ENCODE peak calls at places on chromosomes 7 and 10, in five cellular contexts. One of them, this sample, is unnamed.

GRCh38 chr10:121823993-121824463 is 103.8 kb downstream of the ATE1 start:
- DNase-seq in GM12878: no peak
- DNase-seq in SK-N-SH: peak
- DNase-seq in HEK293T: peak
- DNase-seq in HepG2: peak
- DNase-seq in this sample: peak

GRCh38 chr7:142897691-142898090 is 12.1 kb upstream of the TRPV6 start:
- DNase-seq in GM12878: no peak
- DNase-seq in HepG2: no peak
- DNase-seq in HEK293T: no peak
- DNase-seq in SK-N-SH: no peak
- DNase-seq in this sample: no peak

GRCh38 chr10:71998840-71999194 is 34.6 kb downstream of the CHST3 start:
- DNase-seq in SK-N-SH: peak
- DNase-seq in GM12878: no peak
- DNase-seq in HepG2: peak
- DNase-seq in HEK293T: no peak
- DNase-seq in this sample: no peak

GRCh38 chr10:33143160-33143728 is 185.2 kb upstream of the ITGB1 start:
- DNase-seq in HEK293T: no peak
- DNase-seq in GM12878: no peak
- DNase-seq in HepG2: peak
- DNase-seq in SK-N-SH: no peak
- DNase-seq in this sample: no peak

GRCh38 chr7:47422631-47423030 is 159.3 kb downstream of the TNS3 start:
- DNase-seq in SK-N-SH: no peak
- DNase-seq in HEK293T: no peak
- DNase-seq in GM12878: no peak
- DNase-seq in HepG2: no peak
- DNase-seq in this sample: no peak

GRCh38 chr10:58818889-58819288 is 306.2 kb downstream of the BICC1 start:
- DNase-seq in GM12878: no peak
- DNase-seq in HepG2: peak
- DNase-seq in HEK293T: no peak
- DNase-seq in SK-N-SH: no peak
- DNase-seq in this sample: no peak

GRCh38 chr7:32536585-32536984 is 41.3 kb downstream of the AVL9 start:
- DNase-seq in HepG2: no peak
- DNase-seq in HEK293T: no peak
- DNase-seq in GM12878: no peak
- DNase-seq in SK-N-SH: no peak
- DNase-seq in this sample: no peak

GRCh38 chr7:34062826-34063225 is 157.5 kb downstream of the BMPER start:
- DNase-seq in SK-N-SH: no peak
- DNase-seq in HEK293T: no peak
- DNase-seq in GM12878: no peak
- DNase-seq in HepG2: no peak
- DNase-seq in this sample: no peak

GRCh38 chr7:5423272-5423843 is at the start of gene TNRC18:
- DNase-seq in HEK293T: no peak
- DNase-seq in SK-N-SH: peak
- DNase-seq in HepG2: no peak
- DNase-seq in GM12878: no peak
- DNase-seq in this sample: peak

GRCh38 chr10:84820121-84820520 is 491.7 kb downstream of the CCSER2 start:
- DNase-seq in HEK293T: peak
- DNase-seq in HepG2: peak
- DNase-seq in GM12878: no peak
- DNase-seq in SK-N-SH: no peak
- DNase-seq in this sample: peak

GRCh38 chr10:121572857-121573540 is 25.2 kb downstream of the FGFR2 start:
- DNase-seq in GM12878: no peak
- DNase-seq in HepG2: no peak
- DNase-seq in SK-N-SH: no peak
- DNase-seq in HEK293T: peak
- DNase-seq in this sample: no peak

GRCh38 chr10:132137111-132138072 is 49.4 kb upstream of the DPYSL4 start:
- DNase-seq in HEK293T: no peak
- DNase-seq in SK-N-SH: no peak
- DNase-seq in HepG2: no peak
- DNase-seq in GM12878: no peak
- DNase-seq in this sample: no peak

GRCh38 chr7:116395125-116395791 is 104.3 kb upstream of the CAV2 start:
- DNase-seq in SK-N-SH: no peak
- DNase-seq in HepG2: no peak
- DNase-seq in GM12878: no peak
- DNase-seq in HEK293T: no peak
- DNase-seq in this sample: no peak

GRCh38 chr7:36473454-36474282 is 84.0 kb downstream of the ANLN start:
- DNase-seq in GM12878: no peak
- DNase-seq in HEK293T: peak
- DNase-seq in HepG2: peak
- DNase-seq in SK-N-SH: peak
- DNase-seq in this sample: peak

GRCh38 chr7:155163696-155164095 is 93.6 kb downstream of the HTR5A start:
- DNase-seq in GM12878: no peak
- DNase-seq in SK-N-SH: no peak
- DNase-seq in HepG2: no peak
- DNase-seq in HEK293T: no peak
- DNase-seq in this sample: no peak

GRCh38 chr7:48637382-48637781 is 287.0 kb upstream of the CDC14C start:
- DNase-seq in GM12878: no peak
- DNase-seq in HepG2: no peak
- DNase-seq in HEK293T: no peak
- DNase-seq in SK-N-SH: no peak
- DNase-seq in this sample: no peak

GRCh38 chr7:36865019-36865418 is 140.7 kb upstream of the AOAH start:
- DNase-seq in SK-N-SH: no peak
- DNase-seq in HepG2: no peak
- DNase-seq in HEK293T: no peak
- DNase-seq in GM12878: no peak
- DNase-seq in this sample: no peak

GRCh38 chr10:89458760-89459159 is 44.4 kb downstream of the IFIT5 start:
- DNase-seq in HEK293T: no peak
- DNase-seq in GM12878: no peak
- DNase-seq in HepG2: no peak
- DNase-seq in SK-N-SH: no peak
- DNase-seq in this sample: no peak

GRCh38 chr10:50623299-50624153 is at the start of gene SGMS1:
- DNase-seq in HepG2: peak
- DNase-seq in SK-N-SH: peak
- DNase-seq in HEK293T: peak
- DNase-seq in GM12878: no peak
- DNase-seq in this sample: peak

GRCh38 chr10:86287422-86287793 is 79.2 kb downstream of the GRID1 start:
- DNase-seq in GM12878: no peak
- DNase-seq in HepG2: no peak
- DNase-seq in HEK293T: no peak
- DNase-seq in SK-N-SH: peak
- DNase-seq in this sample: no peak

GRCh38 chr10:79400567-79401004 is 44.8 kb downstream of the ZCCHC24 start:
- DNase-seq in HEK293T: peak
- DNase-seq in HepG2: peak
- DNase-seq in GM12878: no peak
- DNase-seq in SK-N-SH: peak
- DNase-seq in this sample: peak

GRCh38 chr7:27889800-27890199 is 149.8 kb downstream of the TAX1BP1 start:
- DNase-seq in GM12878: no peak
- DNase-seq in SK-N-SH: no peak
- DNase-seq in HepG2: no peak
- DNase-seq in HEK293T: no peak
- DNase-seq in this sample: no peak

GRCh38 chr7:108020585-108020984 is 17.6 kb upstream of the LAMB1 start:
- DNase-seq in HepG2: no peak
- DNase-seq in SK-N-SH: no peak
- DNase-seq in GM12878: no peak
- DNase-seq in HEK293T: no peak
- DNase-seq in this sample: no peak

GRCh38 chr10:125992244-125992643 is 95.9 kb downstream of the FANK1 start:
- DNase-seq in SK-N-SH: no peak
- DNase-seq in HEK293T: no peak
- DNase-seq in GM12878: no peak
- DNase-seq in HepG2: no peak
- DNase-seq in this sample: no peak

GRCh38 chr7:3272691-3273141 is 28.3 kb upstream of the SDK1 start:
- DNase-seq in HepG2: no peak
- DNase-seq in GM12878: no peak
- DNase-seq in SK-N-SH: no peak
- DNase-seq in HEK293T: no peak
- DNase-seq in this sample: no peak

GRCh38 chr10:75000748-75001321 is 110.6 kb upstream of the SAMD8 start:
- DNase-seq in SK-N-SH: no peak
- DNase-seq in HepG2: no peak
- DNase-seq in HEK293T: no peak
- DNase-seq in GM12878: no peak
- DNase-seq in this sample: no peak

GRCh38 chr10:3881622-3882021 is 96.6 kb upstream of the KLF6 start:
- DNase-seq in GM12878: no peak
- DNase-seq in HEK293T: no peak
- DNase-seq in HepG2: no peak
- DNase-seq in SK-N-SH: no peak
- DNase-seq in this sample: no peak

GRCh38 chr7:100221767-100222444 is 2.2 kb downstream of the PVRIG start:
- DNase-seq in HepG2: no peak
- DNase-seq in GM12878: no peak
- DNase-seq in HEK293T: no peak
- DNase-seq in SK-N-SH: no peak
- DNase-seq in this sample: no peak

GRCh38 chr7:25303380-25304321 is 75.4 kb upstream of the NPVF start:
- DNase-seq in HEK293T: no peak
- DNase-seq in GM12878: no peak
- DNase-seq in SK-N-SH: no peak
- DNase-seq in HepG2: no peak
- DNase-seq in this sample: no peak

GRCh38 chr10:76086571-76087260 is 655.3 kb downstream of the LRMDA start:
- DNase-seq in HEK293T: peak
- DNase-seq in SK-N-SH: peak
- DNase-seq in HepG2: peak
- DNase-seq in GM12878: peak
- DNase-seq in this sample: peak

GRCh38 chr7:12386237-12386839 is 17.3 kb downstream of the VWDE start:
- DNase-seq in GM12878: no peak
- DNase-seq in HepG2: no peak
- DNase-seq in HEK293T: no peak
- DNase-seq in SK-N-SH: peak
- DNase-seq in this sample: peak

GRCh38 chr10:46523119-46523880 is 33.2 kb downstream of the GPRIN2 start:
- DNase-seq in HepG2: no peak
- DNase-seq in SK-N-SH: peak
- DNase-seq in GM12878: no peak
- DNase-seq in HEK293T: no peak
- DNase-seq in this sample: no peak

GRCh38 chr10:124685251-124685650 is 58.9 kb downstream of the FAM53B start:
- DNase-seq in HepG2: no peak
- DNase-seq in HEK293T: no peak
- DNase-seq in SK-N-SH: no peak
- DNase-seq in GM12878: no peak
- DNase-seq in this sample: no peak

DNA sequence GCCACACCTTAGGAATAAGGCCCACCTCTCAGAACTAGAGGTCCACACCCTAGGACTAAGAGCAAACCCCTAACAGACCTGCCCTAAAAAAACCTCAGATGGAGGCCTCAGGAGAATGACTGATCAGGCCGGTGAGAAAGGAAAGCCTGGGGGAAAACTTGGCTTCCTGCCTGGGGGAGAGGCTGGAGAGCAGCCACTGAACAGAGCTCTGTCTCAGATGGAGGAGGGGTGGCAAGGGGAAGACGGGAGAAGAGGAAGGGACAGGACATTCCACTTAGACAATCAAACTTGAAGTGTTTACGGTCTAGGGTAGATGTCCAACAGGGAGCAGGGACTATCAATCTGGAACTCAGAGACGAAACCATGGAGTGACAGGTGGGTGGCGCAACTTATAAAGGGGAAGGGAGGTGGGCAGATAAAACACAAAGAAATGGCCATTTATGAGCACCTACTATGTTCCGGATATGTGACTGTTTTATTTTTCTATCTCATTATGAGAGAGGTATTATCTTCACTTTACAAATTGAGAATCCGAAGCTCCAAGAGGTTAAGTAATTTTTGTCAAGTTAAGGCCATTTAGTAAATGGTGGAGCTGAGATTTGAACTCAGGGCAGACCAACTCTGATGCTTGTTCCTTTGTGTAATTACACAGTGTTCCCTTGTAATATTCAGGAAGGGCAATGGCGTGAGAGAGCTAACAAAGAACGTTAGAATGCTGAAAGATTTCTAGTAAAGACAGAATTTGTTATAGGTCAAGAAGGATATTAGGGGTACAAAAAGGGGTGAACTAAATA is 82.6 kb downstream of the DNMBP start:
- DNase-seq in GM12878: no peak
- DNase-seq in HEK293T: no peak
- DNase-seq in SK-N-SH: no peak
- DNase-seq in HepG2: peak
- DNase-seq in this sample: no peak
- TF ChIP-seq FOXM1 in GM12878: no peak
- TF ChIP-seq FOXM1 in HEK293T: no peak
- TF ChIP-seq FOXM1 in SK-N-SH: no peak
- TF ChIP-seq FOXM1 in HepG2: no peak
- TF ChIP-seq FOXM1 in this sample: no peak

GRCh38 chr7:187237-187927 is 5.0 kb upstream of the FAM20C start:
- DNase-seq in HepG2: no peak
- DNase-seq in SK-N-SH: no peak
- DNase-seq in HEK293T: no peak
- DNase-seq in GM12878: no peak
- DNase-seq in this sample: no peak
- TF ChIP-seq FOXM1 in HepG2: no peak
- TF ChIP-seq FOXM1 in SK-N-SH: no peak
- TF ChIP-seq FOXM1 in HEK293T: no peak
- TF ChIP-seq FOXM1 in GM12878: no peak
- TF ChIP-seq FOXM1 in this sample: no peak

GRCh38 chr10:97701438-97702064 is 12.0 kb upstream of the MARVELD1 start:
- DNase-seq in HepG2: peak
- DNase-seq in SK-N-SH: peak
- DNase-seq in HEK293T: peak
- DNase-seq in GM12878: no peak
- DNase-seq in this sample: peak
- TF ChIP-seq FOXM1 in HepG2: no peak
- TF ChIP-seq FOXM1 in SK-N-SH: no peak
- TF ChIP-seq FOXM1 in HEK293T: no peak
- TF ChIP-seq FOXM1 in GM12878: no peak
- TF ChIP-seq FOXM1 in this sample: no peak

GRCh38 chr7:112748381-112748780 is 41.8 kb downstream of the TMEM168 start:
- DNase-seq in SK-N-SH: no peak
- DNase-seq in GM12878: no peak
- DNase-seq in HepG2: no peak
- DNase-seq in HEK293T: no peak
- DNase-seq in this sample: no peak

GRCh38 chr7:112743811-112744210 is 46.4 kb downstream of the TMEM168 start:
- DNase-seq in HEK293T: no peak
- DNase-seq in SK-N-SH: peak
- DNase-seq in GM12878: no peak
- DNase-seq in HepG2: no peak
- DNase-seq in this sample: no peak

GRCh38 chr7:112740667-112741066 is 49.5 kb downstream of the TMEM168 start:
- DNase-seq in HEK293T: no peak
- DNase-seq in GM12878: no peak
- DNase-seq in HepG2: no peak
- DNase-seq in SK-N-SH: no peak
- DNase-seq in this sample: no peak

GRCh38 chr7:112745635-112746034 is 44.6 kb downstream of the TMEM168 start:
- DNase-seq in GM12878: no peak
- DNase-seq in HEK293T: no peak
- DNase-seq in HepG2: no peak
- DNase-seq in SK-N-SH: no peak
- DNase-seq in this sample: no peak

GRCh38 chr7:112744818-112745217 is 45.4 kb downstream of the TMEM168 start:
- DNase-seq in HEK293T: no peak
- DNase-seq in SK-N-SH: no peak
- DNase-seq in HepG2: no peak
- DNase-seq in GM12878: no peak
- DNase-seq in this sample: no peak
- TF ChIP-seq FOXM1 in HEK293T: no peak
- TF ChIP-seq FOXM1 in SK-N-SH: no peak
- TF ChIP-seq FOXM1 in HepG2: no peak
- TF ChIP-seq FOXM1 in GM12878: no peak
- TF ChIP-seq FOXM1 in this sample: no peak

This sample was measured in K562.